ENCODE peak calls at places on chromosomes 5 and 9, in six cellular contexts. T is foreskin fibroblast, P is fibroblast of the conjunctiva, K is nucleus accumbens, I is A172, C is AG10803. A is an unnamed sample.
A peak's percentile ranks its signal among the peaks of the same experiment; 100 is the strongest.

GRCh38 chr9:16445141-16445920 is 425.1 kb downstream of the BNC2 start:
- DNase-seq in T (peak; percentile 58), K (no peak), P (no peak), C (peak; percentile 64), I (no peak), A (no peak)

GRCh38 chr9:133919253-133920115 is 72.6 kb downstream of the VAV2 start:
- DNase-seq in I (no peak), C (no peak), K (no peak), T (no peak), P (no peak), A (no peak)

GRCh38 chr5:149618581-149619248 is 37.4 kb downstream of the ARHGEF37 start:
- DNase-seq in I (peak; percentile 81), P (peak; percentile 49), T (peak; percentile 81), K (no peak), C (peak; percentile 59), A (no peak)

GRCh38 chr5:73322453-73323076 is 126.0 kb downstream of the FOXD1 start:
- DNase-seq in K (no peak), P (no peak), C (no peak), T (no peak), I (peak; percentile 56), A (no peak)

GRCh38 chr5:107104040-107104773 is 566.5 kb downstream of the EFNA5 start:
- DNase-seq in P (no peak), I (no peak), T (no peak), C (no peak), K (no peak), A (no peak)

GRCh38 chr5:148653840-148654781 is at the start of gene HTR4:
- DNase-seq in P (no peak), T (no peak), K (no peak), C (no peak), I (no peak), A (no peak)

GRCh38 chr5:109907751-109908150 is 218.0 kb downstream of the MAN2A1 start:
- DNase-seq in I (peak; percentile 81), C (peak; percentile 87), T (peak; percentile 78), K (no peak), P (peak; percentile 10), A (no peak)

GRCh38 chr9:125998837-125999503 is 251.8 kb downstream of the PBX3 start:
- DNase-seq in K (no peak), P (no peak), T (no peak), I (no peak), C (no peak), A (no peak)

GRCh38 chr9:36151306-36152210 is 15.0 kb downstream of the GLIPR2 start:
- DNase-seq in P (no peak), I (peak; percentile 86), C (peak; percentile 75), T (no peak), K (no peak), A (no peak)